ENCODE peak calls at places on chromosomes 11 and 22, in six cellular contexts. X is cardiac muscle cell; H is body of pancreas; O is CD4-positive, alpha-beta memory T cell; L is lung; S is effector memory CD4-positive, alpha-beta T cell. Q is an unnamed sample. For H3K4me1, the result is how much of the 10 kb centered on the place peaks cover.

GRCh38 chr11:103618532-103618931 is 417.9 kb upstream of the DDI1 start:
- DNase-seq in X (peak), O (no peak), H (no peak), L (no peak), S (no peak), Q (no peak)

GRCh38 chr22:29313126-29314071 is 2.1 kb downstream of the RASL10A start:
- DNase-seq in S (no peak), H (peak), O (no peak), X (peak), L (no peak), Q (peak)

GRCh38 chr11:133386852-133387251 is 145.4 kb downstream of the OPCML start:
- DNase-seq in H (no peak), S (no peak), O (no peak), X (no peak), L (no peak), Q (no peak)

GRCh38 chr11:131889760-131890620 is 519.6 kb downstream of the NTM start:
- DNase-seq in X (peak), O (no peak), S (no peak), L (no peak), H (no peak), Q (no peak)

GRCh38 chr11:40302669-40303068 is 1156.8 kb downstream of the LRRC4C start:
- DNase-seq in L (no peak), O (no peak), H (no peak), X (peak), S (no peak), Q (no peak)

GRCh38 chr11:34028407-34028804 is 23.1 kb upstream of the CAPRIN1 start:
- DNase-seq in L (no peak), O (no peak), X (no peak), H (peak), S (no peak), Q (no peak)

GRCh38 chr22:42078469-42079318 is 806 bp upstream of the SMDT1 start:
- DNase-seq in X (peak), O (no peak), L (no peak), H (peak), S (no peak), Q (peak)

GRCh38 chr11:96132437-96132836 is 208.5 kb upstream of the MTMR2 start:
- DNase-seq in S (no peak), X (no peak), H (no peak), L (no peak), O (no peak), Q (no peak)

GRCh38 chr22:40728731-40729189 is 49.5 kb downstream of the MCHR1 start:
- DNase-seq in X (peak), L (peak), O (peak), S (peak), H (no peak), Q (peak)

GRCh38 chr11:65414776-65415498 is 7.7 kb upstream of the NEAT1 start:
- DNase-seq in X (peak), O (no peak), H (no peak), S (no peak), L (no peak), Q (no peak)

GRCh38 chr22:27537481-27537891 is 264.1 kb downstream of the MN1 start:
- DNase-seq in X (peak), S (no peak), H (no peak), O (no peak), L (no peak), Q (no peak)

GRCh38 chr11:68643576-68643975 is 40.8 kb upstream of the GAL start:
- DNase-seq in X (peak), O (no peak), H (no peak), S (no peak), L (no peak), Q (no peak)

GRCh38 chr11:102494216-102494615 is 36.3 kb downstream of the MMP7 start:
- DNase-seq in H (no peak), O (no peak), S (no peak), X (peak), L (no peak), Q (peak)

GRCh38 chr11:118790357-118791014 is 478 bp downstream of the DDX6 start:
- DNase-seq in O (peak), X (peak), H (no peak), S (peak), L (peak), Q (peak)

GRCh38 chr11:2224254-2224653 is 46.1 kb downstream of the ASCL2 start:
- DNase-seq in H (no peak), L (no peak), S (no peak), X (no peak), O (no peak), Q (no peak)

GRCh38 chr11:74312321-74312720 is 881 bp upstream of the P4HA3 start:
- DNase-seq in S (no peak), H (no peak), O (no peak), X (no peak), L (no peak), Q (no peak)

GRCh38 chr22:43345761-43346261 is 2.6 kb upstream of the SCUBE1 start:
- DNase-seq in S (no peak), O (no peak), X (no peak), L (no peak), H (no peak), Q (no peak)

GRCh38 chr11:116840224-116840745 is 2.9 kb upstream of the APOA1 start:
- DNase-seq in L (no peak), S (no peak), O (no peak), X (peak), H (no peak), Q (no peak)

DNA sequence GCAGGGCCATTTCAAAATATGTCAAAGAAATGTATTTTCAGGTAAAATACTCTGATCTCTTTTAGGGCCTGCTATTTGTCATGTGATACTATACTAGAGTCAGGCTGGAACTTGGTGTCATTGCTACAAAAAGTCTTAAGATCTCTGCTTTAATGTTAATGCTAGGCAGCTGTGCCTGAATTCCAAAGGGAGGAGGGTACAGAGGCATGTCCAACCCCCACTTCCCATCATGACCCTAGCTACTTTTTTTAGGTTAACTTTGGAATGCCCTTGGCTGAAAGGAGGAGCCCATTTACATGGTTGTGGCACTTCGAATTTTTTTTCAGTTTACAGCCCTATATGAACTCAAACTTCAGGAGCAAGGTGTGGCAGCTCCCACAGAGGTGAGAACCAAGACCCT is 58.1 kb downstream of the OSBP2 start:
- DNase-seq in O (no peak), X (no peak), S (no peak), L (no peak), H (no peak), Q (no peak)
- H3K27ac ChIP-seq in O (no peak), X (no peak), S (no peak), L (no peak), H (no peak), Q (no peak)

GRCh38 chr11:72673943-72674828 is at the start of gene PDE2A:
- DNase-seq in X (no peak), S (no peak), H (no peak), O (no peak), L (no peak), Q (no peak)

GRCh38 chr11:72671144-72672099 is 2.8 kb downstream of the PDE2A start:
- DNase-seq in S (no peak), H (no peak), L (no peak), O (no peak), X (no peak), Q (no peak)

GRCh38 chr11:72675221-72675620 is 999 bp upstream of the PDE2A start:
- DNase-seq in X (no peak), O (no peak), S (no peak), L (no peak), H (no peak), Q (no peak)

GRCh38 chr11:72672839-72673238 is 1.4 kb downstream of the PDE2A start:
- DNase-seq in L (no peak), S (no peak), X (no peak), O (no peak), H (no peak), Q (no peak)

GRCh38 chr11:72673284-72673942 is 809 bp downstream of the PDE2A start:
- DNase-seq in H (no peak), O (no peak), X (no peak), S (no peak), L (no peak), Q (no peak)
- H3K4me3 ChIP-seq in H (no peak), O (no peak), X (no peak), S (no peak), L (no peak), Q (no peak)

GRCh38 chr22:20241579-20242392 is 26.3 kb downstream of the RTN4R start:
- DNase-seq in L (no peak), O (no peak), H (no peak), S (no peak), X (no peak), Q (no peak)

GRCh38 chr22:20242393-20243175 is 25.5 kb downstream of the RTN4R start:
- DNase-seq in O (no peak), L (no peak), H (no peak), X (no peak), S (no peak), Q (no peak)

GRCh38 chr22:20244250-20244648 is 23.9 kb downstream of the RTN4R start:
- DNase-seq in L (no peak), H (no peak), O (no peak), X (no peak), S (no peak), Q (no peak)

GRCh38 chr22:20243545-20244249 is 24.4 kb downstream of the RTN4R start:
- DNase-seq in S (peak), H (no peak), O (peak), X (peak), L (peak), Q (peak)

DNA sequence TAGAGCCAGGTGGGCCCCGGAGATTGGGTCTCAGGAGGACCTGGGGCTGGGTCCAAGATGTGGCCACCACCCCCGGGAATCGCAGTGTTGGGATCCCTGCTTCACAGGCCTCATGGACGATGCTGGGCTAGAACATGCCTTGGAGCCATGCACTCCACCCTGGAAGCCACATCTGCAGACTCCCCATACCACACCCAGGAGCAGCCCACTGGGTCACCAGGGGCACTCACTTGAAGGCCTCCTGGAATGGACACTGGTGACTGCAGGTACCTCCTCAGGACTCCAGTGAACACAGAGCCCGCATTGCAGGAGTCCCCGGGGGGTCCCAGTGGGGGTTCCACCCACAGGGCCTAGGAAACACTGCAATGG is 25.0 kb downstream of the RTN4R start:
- DNase-seq in X (no peak), L (no peak), H (no peak), O (no peak), S (no peak), Q (no peak)
- H3K4me1 ChIP-seq in X (under half), L (under half), H (under half), O (half or more), S (half or more), Q (under half)

DNA sequence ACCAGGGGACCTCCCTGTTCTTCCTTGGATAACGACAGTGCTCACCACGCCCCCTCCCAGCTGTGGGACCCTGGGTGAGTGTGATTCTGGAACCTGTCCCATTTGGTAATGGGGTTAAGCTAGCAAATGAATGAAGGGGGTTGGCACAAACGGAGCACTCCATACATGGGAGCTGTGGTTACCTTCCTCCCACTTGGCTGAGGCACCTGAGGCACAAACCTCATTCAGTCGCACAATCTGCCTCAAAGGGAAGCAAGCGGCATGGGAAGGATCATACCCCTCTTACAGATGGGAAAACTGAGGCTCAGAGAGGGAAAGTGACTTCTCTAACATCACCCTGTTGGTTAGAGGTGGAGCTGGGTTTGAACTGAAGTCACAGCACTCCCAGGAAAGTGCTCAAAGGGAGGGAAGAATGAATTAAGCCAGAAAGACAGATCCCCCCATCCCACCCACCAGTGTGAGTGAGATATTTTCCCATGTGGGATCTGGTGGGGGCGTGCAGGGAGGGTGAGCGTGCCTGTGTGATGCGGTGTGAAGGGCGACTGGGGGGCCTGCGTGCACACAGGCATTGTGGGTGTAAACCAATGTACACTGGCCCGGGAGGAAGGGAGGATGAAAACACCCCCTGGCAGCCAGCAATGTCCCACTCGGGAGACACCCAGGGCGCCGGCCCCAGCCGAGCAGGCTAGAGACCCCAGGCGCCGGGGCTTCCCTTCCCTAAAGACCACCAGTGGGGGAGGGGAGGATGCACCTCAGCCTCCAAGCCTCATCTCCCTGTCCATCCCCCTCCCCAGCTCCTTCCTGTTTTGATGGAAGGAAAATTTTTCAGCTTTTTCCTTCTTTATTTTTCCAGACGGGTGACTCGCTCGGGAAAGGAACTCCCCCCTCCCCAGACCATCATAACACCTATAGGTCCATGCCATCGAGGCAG is 7.9 kb upstream of the PDGFB start:
- DNase-seq in X (no peak), L (no peak), H (no peak), O (no peak), S (no peak), Q (no peak)
- H3K27ac ChIP-seq in X (peak), L (peak), H (peak), O (no peak), S (no peak), Q (no peak)

GRCh38 chr11:124177344-124177743 is 5.8 kb upstream of the OR10D3 start:
- DNase-seq in X (no peak), S (no peak), H (no peak), L (no peak), O (no peak), Q (no peak)
- H3K4me3 ChIP-seq in X (no peak), S (no peak), H (no peak), L (no peak), O (no peak), Q (no peak)

DNA sequence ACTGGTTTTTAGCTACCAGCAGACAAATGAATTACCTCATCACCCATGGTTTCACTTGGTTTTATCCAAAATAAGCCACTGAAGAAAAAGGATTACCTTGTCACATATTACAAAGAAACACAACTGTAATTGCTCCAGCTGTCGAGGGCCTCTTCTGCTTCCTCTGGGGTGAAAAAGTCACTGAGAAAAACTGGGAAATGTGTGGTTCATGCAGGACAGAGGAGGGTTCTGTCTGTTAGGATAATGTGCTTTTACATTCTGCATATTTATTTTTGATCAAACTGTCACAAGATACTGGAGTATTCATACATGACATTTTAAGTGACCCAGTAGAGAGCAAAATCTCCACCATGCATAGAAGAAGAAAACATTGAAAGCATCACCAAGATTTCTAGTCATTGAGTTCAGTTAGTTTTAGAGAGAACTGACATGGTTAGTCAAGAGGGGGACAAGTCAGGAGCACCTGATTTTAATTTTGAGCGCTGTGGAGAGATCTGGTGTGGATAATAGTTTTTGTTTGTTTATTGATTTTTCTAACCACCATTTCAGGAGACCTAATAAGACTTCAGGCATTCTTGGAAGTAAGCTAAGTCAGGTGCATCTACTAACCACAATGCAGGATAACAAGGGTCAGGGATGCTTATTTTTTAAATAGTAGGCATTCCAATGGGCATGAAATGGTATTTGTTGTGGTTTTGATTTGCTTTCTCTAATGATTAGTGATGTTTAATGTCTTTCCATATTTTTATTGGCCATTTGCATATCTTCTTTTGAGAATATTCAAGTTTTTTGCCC is 211.9 kb downstream of the NAV2 start:
- DNase-seq in S (no peak), H (no peak), L (no peak), O (no peak), X (no peak), Q (no peak)
- H3K4me1 ChIP-seq in S (under half), H (under half), L (under half), O (under half), X (under half), Q (under half)

GRCh38 chr11:125745979-125746378 is at the start of gene PATE1:
- DNase-seq in O (no peak), H (no peak), X (no peak), S (no peak), L (no peak), Q (no peak)
- H3K27ac ChIP-seq in O (no peak), H (no peak), X (no peak), S (no peak), L (no peak), Q (no peak)

GRCh38 chr22:46047841-46048595 is 71.1 kb upstream of the WNT7B start:
- DNase-seq in O (no peak), S (no peak), X (no peak), H (peak), L (no peak), Q (no peak)
- H3K4me3 ChIP-seq in O (no peak), S (no peak), X (no peak), H (no peak), L (no peak), Q (no peak)

Q was measured in small intestine.